ENCODE peak calls at places on chromosome 12, in five cellular contexts. Y is EL; U is CD4-positive, alpha-beta T cell; F is cardiac muscle cell; M is activated naive CD4-positive, alpha-beta T cell treated with Interleukin-2 at 50 U/mL for 16 hours. O is an unnamed sample.

GRCh38 chr12:10191865-10192264 is 13.0 kb downstream of the TMEM52B start:
- DNase-seq in Y (peak), U (no peak), F (no peak), M (no peak), O (no peak)

GRCh38 chr12:46985816-46986215 is 93.6 kb upstream of the PCED1B start:
- DNase-seq in Y (no peak), U (no peak), F (no peak), M (no peak), O (no peak)

GRCh38 chr12:124403273-124403672 is 108.4 kb downstream of the RFLNA start:
- DNase-seq in Y (no peak), U (no peak), F (no peak), M (no peak), O (no peak)

GRCh38 chr12:97545804-97546203 is 83.2 kb downstream of the RMST start:
- DNase-seq in Y (no peak), U (no peak), F (no peak), M (no peak), O (no peak)

GRCh38 chr12:12901158-12901791 is 9.9 kb downstream of the GPRC5A start:
- DNase-seq in Y (peak), U (no peak), F (no peak), M (no peak), O (peak)

GRCh38 chr12:120125792-120126634 is 9.5 kb upstream of the RAB35 start:
- DNase-seq in Y (peak), U (no peak), F (no peak), M (no peak), O (no peak)

GRCh38 chr12:49092086-49092815 is 2.4 kb downstream of the DHH start:
- DNase-seq in Y (peak), U (peak), F (peak), M (peak), O (no peak)

GRCh38 chr12:4141344-4142270 is 132.0 kb upstream of the CCND2 start:
- DNase-seq in Y (no peak), U (no peak), F (no peak), M (no peak), O (no peak)

GRCh38 chr12:13250416-13250815 is 53.9 kb downstream of the EMP1 start:
- DNase-seq in Y (peak), U (no peak), F (no peak), M (no peak), O (no peak)

GRCh38 chr12:67069451-67070306 is 199.5 kb upstream of the CAND1 start:
- DNase-seq in Y (peak), U (peak), F (peak), M (peak), O (peak)

GRCh38 chr12:6851153-6851920 is at the start of gene CDCA3:
- DNase-seq in Y (peak), U (peak), F (peak), M (peak), O (peak)

GRCh38 chr12:93379432-93380308 is 1.9 kb downstream of the NUDT4 start:
- DNase-seq in Y (peak), U (no peak), F (no peak), M (no peak), O (no peak)

GRCh38 chr12:3054993-3055711 is 22.0 kb upstream of the TSPAN9 start:
- DNase-seq in Y (no peak), U (no peak), F (no peak), M (no peak), O (no peak)

GRCh38 chr12:53289891-53290290 is 5.5 kb upstream of the PFDN5 start:
- DNase-seq in Y (peak), U (no peak), F (no peak), M (no peak), O (no peak)

GRCh38 chr12:47022296-47022695 is 57.1 kb upstream of the PCED1B start:
- DNase-seq in Y (peak), U (no peak), F (no peak), M (no peak), O (no peak)

GRCh38 chr12:67716817-67717216 is 68.3 kb downstream of the DYRK2 start:
- DNase-seq in Y (peak), U (no peak), F (no peak), M (no peak), O (no peak)

GRCh38 chr12:80624986-80625530 is 82.4 kb upstream of the MYF6 start:
- DNase-seq in Y (no peak), U (no peak), F (no peak), M (no peak), O (no peak)

GRCh38 chr12:65858831-65859230 is 34.5 kb downstream of the HMGA2 start:
- DNase-seq in Y (peak), U (no peak), F (no peak), M (no peak), O (no peak)

GRCh38 chr12:107106241-107107025 is 13.1 kb upstream of the CRY1 start:
- DNase-seq in Y (no peak), U (no peak), F (no peak), M (no peak), O (no peak)

GRCh38 chr12:131378176-131378842 is 332.6 kb upstream of the SFSWAP start:
- DNase-seq in Y (no peak), U (no peak), F (no peak), M (no peak), O (no peak)

GRCh38 chr12:31931796-31932715 is 27.2 kb upstream of the RESF1 start:
- DNase-seq in Y (no peak), U (no peak), F (no peak), M (no peak), O (no peak)

GRCh38 chr12:98861232-98861631 is 216.1 kb downstream of the APAF1 start:
- DNase-seq in Y (no peak), U (no peak), F (no peak), M (no peak), O (no peak)

GRCh38 chr12:2854669-2855453 is 2.0 kb downstream of the TEX52 start:
- DNase-seq in Y (no peak), U (no peak), F (no peak), M (no peak), O (no peak)

GRCh38 chr12:50614167-50614762 is 109.5 kb downstream of the DIP2B start:
- DNase-seq in Y (peak), U (no peak), F (no peak), M (no peak), O (no peak)

GRCh38 chr12:105278043-105278697 is 42.2 kb upstream of the APPL2 start:
- DNase-seq in Y (peak), U (no peak), F (no peak), M (no peak), O (no peak)

GRCh38 chr12:126770188-126770587 is 1496.8 kb upstream of the TMEM132C start:
- DNase-seq in Y (no peak), U (no peak), F (no peak), M (no peak), O (no peak)

GRCh38 chr12:5088586-5089264 is 45.0 kb downstream of the KCNA5 start:
- DNase-seq in Y (peak), U (no peak), F (no peak), M (no peak), O (no peak)